ENCODE peak calls at places on chromosomes 13 and 19, in ten cellular contexts. A is cardiac muscle cell; N is NCI-H1092; K is pons; H is mucosa of gallbladder; U is psoas muscle; T is NCI-H748 treated with DMSO at 0.1 percent for 48 hours; S is activated CD4-positive, CD25-positive, alpha-beta regulatory T cell; C is activated T-helper 1 cell treated with anti-CD3 and anti-CD28 coated beads, Interleukin-12 subunit alpha, Interleukin-12 subunit beta, Interleukin-2, Interleukin-4 antibody, amounts not matched to agents 30 ng/mL and 10 ng/mL and 1 ng/mL, durations not matched to agents 14 hours and 24 hours and 36 hours; O is sciatic nerve. M is an unnamed sample.

GRCh38 chr13:50889317-50889716 is 20.3 kb upstream of the RNASEH2B start:
- DNase-seq in A (no peak), N (no peak), K (no peak), H (no peak), U (no peak), T (no peak), S (no peak), C (no peak), O (no peak), M (no peak)

GRCh38 chr19:13872695-13873389 is 4.1 kb upstream of the NANOS3 start:
- DNase-seq in A (peak), N (no peak), K (no peak), H (no peak), U (no peak), T (no peak), S (no peak), C (peak), O (peak), M (no peak)

GRCh38 chr19:10105241-10106099 is 692 bp upstream of the PPAN start:
- DNase-seq in A (no peak), N (no peak), K (no peak), H (no peak), U (no peak), T (no peak), S (peak), C (peak), O (no peak), M (no peak)

GRCh38 chr19:47641891-47642485 is 33.1 kb downstream of the BICRA start:
- DNase-seq in A (no peak), N (no peak), K (no peak), H (no peak), U (no peak), T (no peak), S (no peak), C (no peak), O (no peak), M (no peak)

GRCh38 chr19:3708207-3708931 is at the start of gene TJP3:
- DNase-seq in A (no peak), N (no peak), K (no peak), H (peak), U (no peak), T (no peak), S (no peak), C (no peak), O (no peak), M (no peak)

GRCh38 chr13:47337781-47338507 is 441.1 kb upstream of the HTR2A start:
- DNase-seq in A (peak), N (no peak), K (no peak), H (no peak), U (no peak), T (no peak), S (no peak), C (no peak), O (no peak), M (no peak)

GRCh38 chr13:41459754-41460111 is 2.4 kb downstream of the RGCC start:
- DNase-seq in A (no peak), N (no peak), K (peak), H (no peak), U (no peak), T (no peak), S (no peak), C (no peak), O (no peak), M (no peak)

GRCh38 chr13:113737803-113738202 is 21.2 kb upstream of the TMEM255B start:
- DNase-seq in A (no peak), N (no peak), K (no peak), H (no peak), U (no peak), T (no peak), S (no peak), C (no peak), O (no peak), M (no peak)

GRCh38 chr19:56476671-56477428 is at the start of gene ZNF667:
- DNase-seq in A (peak), N (no peak), K (peak), H (no peak), U (no peak), T (no peak), S (no peak), C (no peak), O (peak), M (no peak)

GRCh38 chr19:43651758-43652545 is 12.3 kb upstream of the CADM4 start:
- DNase-seq in A (peak), N (peak), K (peak), H (peak), U (peak), T (peak), S (peak), C (peak), O (peak), M (no peak)

GRCh38 chr13:72839831-72840426 is 58.0 kb downstream of the PIBF1 start:
- DNase-seq in A (peak), N (peak), K (peak), H (peak), U (no peak), T (peak), S (peak), C (peak), O (peak), M (no peak)

GRCh38 chr13:114144606-114145244 is 12.3 kb upstream of the RASA3 start:
- DNase-seq in A (no peak), N (no peak), K (no peak), H (no peak), U (no peak), T (no peak), S (no peak), C (no peak), O (no peak), M (no peak)

GRCh38 chr13:20550799-20551198 is 16.2 kb upstream of the IFT88 start:
- DNase-seq in A (no peak), N (no peak), K (peak), H (no peak), U (no peak), T (no peak), S (no peak), C (no peak), O (no peak), M (no peak)

GRCh38 chr19:51729781-51730180 is 6.0 kb upstream of the HAS1 start:
- DNase-seq in A (no peak), N (no peak), K (no peak), H (no peak), U (no peak), T (no peak), S (no peak), C (no peak), O (no peak), M (no peak)

GRCh38 chr19:50175924-50176323 is 12.8 kb upstream of the IZUMO2 start:
- DNase-seq in A (no peak), N (no peak), K (no peak), H (no peak), U (no peak), T (no peak), S (no peak), C (no peak), O (no peak), M (no peak)

GRCh38 chr19:48348039-48348438 is 15.7 kb downstream of the TMEM143 start:
- DNase-seq in A (no peak), N (no peak), K (no peak), H (peak), U (no peak), T (no peak), S (no peak), C (no peak), O (no peak), M (no peak)

GRCh38 chr19:18233224-18233825 is 7.1 kb upstream of the PDE4C start:
- DNase-seq in A (peak), N (peak), K (no peak), H (peak), U (peak), T (no peak), S (no peak), C (peak), O (no peak), M (no peak)

GRCh38 chr13:40026174-40026585 is 370.7 kb downstream of the COG6 start:
- DNase-seq in A (no peak), N (no peak), K (no peak), H (no peak), U (no peak), T (no peak), S (peak), C (peak), O (no peak), M (no peak)

GRCh38 chr13:112616586-112617381 is 28.8 kb upstream of the TUBGCP3 start:
- DNase-seq in A (peak), N (no peak), K (peak), H (no peak), U (no peak), T (peak), S (no peak), C (no peak), O (no peak), M (no peak)

GRCh38 chr19:55082023-55082851 is 6.6 kb downstream of the EPS8L1 start:
- DNase-seq in A (no peak), N (no peak), K (no peak), H (no peak), U (no peak), T (peak), S (peak), C (peak), O (no peak), M (no peak)

M was measured in omental fat pad.